ENCODE peak calls at places on chromosomes 4 and X, in seven cellular contexts. Y is mesenchymal stem cell, S is T follicular helper cell, N is amniotic stem cell, Q is Panc1, P is heart left ventricle, F is WTC11. M is an unnamed sample.

GRCh38 chrX:16368696-16369095 is 201.4 kb downstream of the MAGEB17 start:
- DNase-seq in Y (no peak), S (no peak), N (no peak), Q (no peak), P (no peak), F (no peak), M (no peak)

GRCh38 chr4:15077969-15078368 is 75.7 kb downstream of the CPEB2 start:
- DNase-seq in Y (peak), S (no peak), N (no peak), Q (no peak), P (no peak), F (no peak), M (no peak)

GRCh38 chrX:44585866-44586265 is 43.2 kb upstream of the FUNDC1 start:
- DNase-seq in Y (no peak), S (no peak), N (no peak), Q (no peak), P (no peak), F (no peak), M (no peak)

GRCh38 chr4:147863808-147864472 is 132.1 kb downstream of the ARHGAP10 start:
- DNase-seq in Y (no peak), S (no peak), N (no peak), Q (no peak), P (peak), F (no peak), M (no peak)

GRCh38 chr4:82509029-82509428 is 52.8 kb downstream of the TMEM150C start:
- DNase-seq in Y (no peak), S (no peak), N (no peak), Q (no peak), P (no peak), F (no peak), M (no peak)

GRCh38 chrX:39011454-39012204 is 210.4 kb downstream of the MID1IP1 start:
- DNase-seq in Y (no peak), S (no peak), N (no peak), Q (no peak), P (no peak), F (no peak), M (peak)

GRCh38 chrX:46044486-46044885 is 500.7 kb downstream of the ZNF674 start:
- DNase-seq in Y (no peak), S (no peak), N (no peak), Q (no peak), P (no peak), F (no peak), M (no peak)

GRCh38 chr4:10461850-10462400 is 4.7 kb upstream of the ZNF518B start:
- DNase-seq in Y (no peak), S (no peak), N (no peak), Q (no peak), P (no peak), F (peak), M (no peak)

GRCh38 chrX:17591741-17592110 is 145.6 kb upstream of the SCML1 start:
- DNase-seq in Y (peak), S (no peak), N (no peak), Q (no peak), P (no peak), F (no peak), M (no peak)

GRCh38 chrX:26557691-26558321 is 341.8 kb downstream of the MAGEB5 start:
- DNase-seq in Y (no peak), S (no peak), N (no peak), Q (no peak), P (no peak), F (peak), M (no peak)

GRCh38 chrX:117860517-117860916 is 256.1 kb downstream of the KLHL13 start:
- DNase-seq in Y (no peak), S (no peak), N (no peak), Q (no peak), P (no peak), F (no peak), M (no peak)

GRCh38 chr4:72302981-72303704 is 265.9 kb downstream of the ADAMTS3 start:
- DNase-seq in Y (peak), S (no peak), N (peak), Q (no peak), P (no peak), F (peak), M (peak)

GRCh38 chr4:52659722-52660261 is 691 bp upstream of the USP46 start:
- DNase-seq in Y (peak), S (no peak), N (no peak), Q (no peak), P (peak), F (peak), M (peak)

GRCh38 chr4:113435893-113436292 is 325.6 kb downstream of the CAMK2D start:
- DNase-seq in Y (peak), S (no peak), N (no peak), Q (no peak), P (peak), F (no peak), M (peak)

GRCh38 chr4:102787096-102787867 is 26.5 kb upstream of the MANBA start:
- DNase-seq in Y (peak), S (no peak), N (no peak), Q (no peak), P (no peak), F (no peak), M (no peak)

GRCh38 chr4:185839204-185839712 is 27.3 kb upstream of the SORBS2 start:
- DNase-seq in Y (peak), S (no peak), N (peak), Q (peak), P (peak), F (peak), M (peak)

GRCh38 chrX:19739683-19740082 is 147.7 kb downstream of the SH3KBP1 start:
- DNase-seq in Y (peak), S (peak), N (peak), Q (peak), P (peak), F (peak), M (peak)

GRCh38 chrX:75156537-75156945 is 458 bp upstream of the ABCB7 start:
- DNase-seq in Y (peak), S (no peak), N (no peak), Q (no peak), P (no peak), F (no peak), M (no peak)

GRCh38 chr4:104616401-104616820 is 121.7 kb upstream of the CXXC4 start:
- DNase-seq in Y (peak), S (no peak), N (no peak), Q (no peak), P (peak), F (no peak), M (no peak)

GRCh38 chr4:1329408-1330371 is 17.3 kb upstream of the UVSSA start:
- DNase-seq in Y (no peak), S (peak), N (no peak), Q (no peak), P (no peak), F (no peak), M (no peak)

GRCh38 chr4:151169223-151169622 is 69.8 kb downstream of the RPS3A start:
- DNase-seq in Y (peak), S (no peak), N (peak), Q (no peak), P (peak), F (no peak), M (peak)

M was measured in islet precursor cell.